ENCODE peak calls at places on chromosomes 6 and 20, in four cellular contexts. I is naive thymus-derived CD4-positive, alpha-beta T cell; K is left lung; G is heart left ventricle. O is an unnamed sample.

GRCh38 chr6:53686541-53686940 is 21.0 kb upstream of the KLHL31 start:
- ATAC-seq in I (no peak), K (no peak), G (peak; percentile 98), O (no peak)

GRCh38 chr20:37542281-37542680 is 14.6 kb upstream of the BLCAP start:
- ATAC-seq in I (no peak), K (no peak), G (no peak), O (no peak)

GRCh38 chr6:134039116-134039515 is 13.3 kb downstream of the SLC2A12 start:
- ATAC-seq in I (no peak), K (no peak), G (no peak), O (no peak)

GRCh38 chr6:40436685-40437604 is 150.2 kb downstream of the LRFN2 start:
- ATAC-seq in I (peak; percentile 73), K (no peak), G (peak; percentile 45), O (no peak)

GRCh38 chr6:32905078-32905477 is 35.8 kb downstream of the HLA-DMB start:
- ATAC-seq in I (no peak), K (peak; percentile 24), G (no peak), O (no peak)

GRCh38 chr6:108594640-108595039 is 33.9 kb downstream of the FOXO3 start:
- ATAC-seq in I (no peak), K (peak; percentile 35), G (peak; percentile 10), O (no peak)

GRCh38 chr6:18277181-18278006 is 13.1 kb upstream of the DEK start:
- ATAC-seq in I (no peak), K (peak; percentile 22), G (peak; percentile 44), O (no peak)

GRCh38 chr6:166478782-166479592 is 96.2 kb upstream of the MPC1 start:
- ATAC-seq in I (no peak), K (no peak), G (no peak), O (no peak)

GRCh38 chr6:42294759-42295158 is 77.1 kb upstream of the MRPS10 start:
- ATAC-seq in I (peak; percentile 66), K (peak; percentile 32), G (no peak), O (no peak)

GRCh38 chr20:15200139-15200538 is 862.7 kb upstream of the FLRT3 start:
- ATAC-seq in I (no peak), K (no peak), G (no peak), O (no peak)

GRCh38 chr20:63234693-63235398 is 859 bp upstream of the BIRC7 start:
- ATAC-seq in I (no peak), K (peak; percentile 46), G (no peak), O (no peak)

GRCh38 chr6:3264356-3264755 is 5.6 kb downstream of the PSMG4 start:
- ATAC-seq in I (no peak), K (no peak), G (no peak), O (no peak)

GRCh38 chr20:48761023-48761785 is 66.6 kb downstream of the PREX1 start:
- ATAC-seq in I (peak; percentile 60), K (peak; percentile 47), G (no peak), O (no peak)

GRCh38 chr6:107330190-107330589 is 129.2 kb downstream of the PDSS2 start:
- ATAC-seq in I (peak; percentile 50), K (peak; percentile 92), G (no peak), O (no peak)

GRCh38 chr6:17167327-17167979 is 65.6 kb downstream of the STMND1 start:
- ATAC-seq in I (no peak), K (peak; percentile 90), G (peak; percentile 97), O (no peak)

GRCh38 chr6:137800749-137801148 is 66.3 kb upstream of the TNFAIP3 start:
- ATAC-seq in I (no peak), K (no peak), G (no peak), O (no peak)

GRCh38 chr20:38537176-38537575 is 43.8 kb upstream of the ADIG start:
- ATAC-seq in I (no peak), K (no peak), G (no peak), O (no peak)

GRCh38 chr6:52143551-52143950 is 42.6 kb upstream of the IL17A start:
- ATAC-seq in I (no peak), K (no peak), G (no peak), O (no peak)

GRCh38 chr6:52144196-52145076 is 41.7 kb upstream of the IL17A start:
- ATAC-seq in I (no peak), K (no peak), G (no peak), O (no peak)

GRCh38 chr6:52139985-52140680 is 46.0 kb upstream of the IL17A start:
- ATAC-seq in I (no peak), K (no peak), G (no peak), O (no peak)

GRCh38 chr6:52138284-52138683 is 47.9 kb upstream of the IL17A start:
- ATAC-seq in I (no peak), K (no peak), G (no peak), O (no peak)

DNA sequence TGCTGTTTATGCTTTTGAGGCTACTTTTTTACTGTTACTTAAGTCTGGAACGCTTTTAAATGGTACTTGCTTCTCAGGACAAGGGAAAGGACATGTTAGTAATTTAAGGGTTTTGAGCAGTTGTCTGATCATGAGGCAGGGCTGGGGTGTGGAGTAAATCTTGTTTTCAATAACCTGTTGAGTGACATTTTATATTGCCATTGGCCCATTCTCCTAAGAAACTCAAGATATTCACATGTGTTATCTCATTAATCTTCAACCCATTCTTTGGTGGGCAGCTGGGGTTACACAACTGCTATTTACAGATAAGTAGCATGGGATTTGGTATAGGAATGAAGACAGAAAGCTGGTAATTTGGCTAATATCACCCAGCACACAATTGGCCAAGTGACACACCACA is 44.6 kb upstream of the IL17A start:
- ATAC-seq in I (no peak), K (no peak), G (no peak), O (no peak)
- H3K4me3 ChIP-seq in I (no peak overlapping the region), K (no peak overlapping the region), G (no peak overlapping the region), O (no peak overlapping the region)

GRCh38 chr20:17595846-17596245 is 26.0 kb downstream of the DSTN start:
- ATAC-seq in I (no peak), K (no peak), G (no peak), O (no peak)
- H3K4me3 ChIP-seq in I (no peak overlapping the region), K (no peak overlapping the region), G (no peak overlapping the region), O (peak overlapping the region; percentile 21)

GRCh38 chr6:37005827-37006514 is 516 bp downstream of the FGD2 start:
- ATAC-seq in I (peak; percentile 11), K (no peak), G (no peak), O (no peak)

GRCh38 chr6:37004044-37004984 is 1.1 kb upstream of the FGD2 start:
- ATAC-seq in I (no peak), K (no peak), G (peak; percentile 23), O (no peak)

GRCh38 chr6:37007340-37008043 is 2.0 kb downstream of the FGD2 start:
- ATAC-seq in I (peak; percentile 66), K (peak; percentile 55), G (peak; percentile 53), O (no peak)

GRCh38 chr6:37006793-37007339 is 1.4 kb downstream of the FGD2 start:
- ATAC-seq in I (no peak), K (no peak), G (peak; percentile 67), O (no peak)

GRCh38 chr6:37005061-37005810 is at the start of gene FGD2:
- ATAC-seq in I (peak; percentile 61), K (peak; percentile 36), G (no peak), O (no peak)
- H3K4me3 ChIP-seq in I (peak within 1 kb of the TSS; percentile 4), K (peak within 1 kb of the TSS; percentile 17), G (peak within 1 kb of the TSS; percentile 31), O (peak within 1 kb of the TSS; percentile 39)

GRCh38 chr6:156163311-156163710 is 613.9 kb upstream of the ARID1B start:
- ATAC-seq in I (peak; percentile 65), K (no peak), G (peak; percentile 47), O (no peak)

GRCh38 chr6:156169361-156169760 is 607.8 kb upstream of the ARID1B start:
- ATAC-seq in I (no peak), K (no peak), G (no peak), O (no peak)

GRCh38 chr6:156166093-156166492 is 611.1 kb upstream of the ARID1B start:
- ATAC-seq in I (no peak), K (no peak), G (no peak), O (no peak)

GRCh38 chr6:156164701-156165454 is 612.3 kb upstream of the ARID1B start:
- ATAC-seq in I (no peak), K (no peak), G (no peak), O (no peak)

DNA sequence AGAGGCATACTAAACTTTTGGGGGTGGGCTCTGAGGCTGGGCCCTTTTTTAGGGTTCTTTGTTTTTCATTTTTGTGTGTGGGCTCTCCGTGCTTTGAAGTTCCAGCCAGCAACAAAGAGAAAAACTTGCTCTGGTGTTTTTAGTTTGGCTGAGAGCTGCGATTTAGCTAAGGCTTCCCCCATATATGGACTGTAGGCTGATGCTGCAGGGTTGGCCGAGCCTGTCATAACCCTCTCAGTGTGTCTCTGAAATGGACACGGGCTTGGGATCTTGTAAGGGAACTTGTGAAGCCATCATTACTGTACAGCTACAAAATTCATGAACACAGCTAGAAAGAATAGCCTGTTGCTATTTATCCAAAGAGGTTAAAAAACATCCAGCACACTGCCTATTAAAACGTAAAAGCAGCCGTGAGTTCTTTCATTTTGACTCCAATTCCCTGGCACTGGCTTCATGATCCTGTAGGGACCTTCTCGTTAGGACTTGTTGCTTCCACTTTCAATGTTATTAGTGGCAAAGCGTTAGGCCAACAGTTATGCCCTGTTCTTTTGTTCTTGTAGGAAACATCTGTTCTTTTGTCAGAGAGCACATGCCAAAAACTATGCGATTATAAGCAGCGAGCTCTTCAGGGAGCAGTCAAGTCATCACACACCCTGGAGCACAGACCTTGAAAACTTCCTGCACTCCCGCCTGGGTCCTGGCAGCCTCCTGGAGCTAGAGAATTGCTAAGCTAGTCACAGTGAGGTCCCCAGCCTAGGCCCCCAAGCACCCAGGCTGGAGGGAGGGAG is 609.7 kb upstream of the ARID1B start:
- ATAC-seq in I (peak; percentile 48), K (peak; percentile 72), G (peak; percentile 89), O (peak; percentile 83)
- H3K4me3 ChIP-seq in I (peak overlapping the region; percentile 26), K (no peak overlapping the region), G (peak overlapping the region; percentile 32), O (peak overlapping the region; percentile 33)

GRCh38 chr6:47479874-47480273 is 2.3 kb downstream of the CD2AP start:
- ATAC-seq in I (no peak), K (no peak), G (no peak), O (no peak)
- H3K4me3 ChIP-seq in I (peak overlapping the region; percentile 82), K (peak overlapping the region; percentile 77), G (no peak overlapping the region), O (no peak overlapping the region)

GRCh38 chr6:56278186-56278585 is 30.8 kb upstream of the COL21A1 start:
- ATAC-seq in I (no peak), K (no peak), G (no peak), O (no peak)
- H3K4me3 ChIP-seq in I (no peak overlapping the region), K (no peak overlapping the region), G (no peak overlapping the region), O (no peak overlapping the region)

GRCh38 chr6:87722831-87723726 is 21.0 kb upstream of the AKIRIN2 start:
- ATAC-seq in I (peak; percentile 56), K (peak; percentile 81), G (peak; percentile 98), O (peak; percentile 83)
- H3K4me3 ChIP-seq in I (no peak overlapping the region), K (no peak overlapping the region), G (no peak overlapping the region), O (no peak overlapping the region)